ENCODE peak calls at places on chromosomes 3 and 15, in eight cellular contexts. One of them, this sample, is unnamed.

GRCh38 chr3:28836199-28836598 is 444.7 kb upstream of the RBMS3 start:
- DNase-seq in body of pancreas: no peak
- DNase-seq in OCI-LY7: no peak
- DNase-seq in psoas muscle: no peak
- DNase-seq in fibroblast of lung: no peak
- DNase-seq in lower lobe of right lung: no peak
- DNase-seq in GM23248: peak; percentile 21
- DNase-seq in heart left ventricle: no peak
- DNase-seq in this sample: no peak

GRCh38 chr3:9778102-9778501 is 8.4 kb upstream of the CAMK1 start:
- DNase-seq in body of pancreas: no peak
- DNase-seq in OCI-LY7: no peak
- DNase-seq in psoas muscle: peak; percentile 47
- DNase-seq in fibroblast of lung: peak; percentile 52
- DNase-seq in lower lobe of right lung: no peak
- DNase-seq in GM23248: peak; percentile 95
- DNase-seq in heart left ventricle: no peak
- DNase-seq in this sample: no peak

GRCh38 chr3:143302638-143303171 is 183.1 kb downstream of the CHST2 start:
- DNase-seq in body of pancreas: peak; percentile 13
- DNase-seq in OCI-LY7: no peak
- DNase-seq in psoas muscle: peak; percentile 41
- DNase-seq in fibroblast of lung: peak; percentile 81
- DNase-seq in lower lobe of right lung: peak; percentile 48
- DNase-seq in GM23248: peak; percentile 91
- DNase-seq in heart left ventricle: peak; percentile 74
- DNase-seq in this sample: no peak

GRCh38 chr3:134937256-134938023 is 142.4 kb downstream of the EPHB1 start:
- DNase-seq in body of pancreas: no peak
- DNase-seq in OCI-LY7: no peak
- DNase-seq in psoas muscle: no peak
- DNase-seq in fibroblast of lung: no peak
- DNase-seq in lower lobe of right lung: no peak
- DNase-seq in GM23248: no peak
- DNase-seq in heart left ventricle: peak; percentile 15
- DNase-seq in this sample: no peak

GRCh38 chr3:66812126-66812525 is 186.0 kb upstream of the KBTBD8 start:
- DNase-seq in body of pancreas: no peak
- DNase-seq in OCI-LY7: no peak
- DNase-seq in psoas muscle: no peak
- DNase-seq in fibroblast of lung: peak; percentile 62
- DNase-seq in lower lobe of right lung: no peak
- DNase-seq in GM23248: no peak
- DNase-seq in heart left ventricle: no peak
- DNase-seq in this sample: no peak

GRCh38 chr3:28139288-28139687 is 102.1 kb upstream of the CMC1 start:
- DNase-seq in body of pancreas: peak; percentile 44
- DNase-seq in OCI-LY7: no peak
- DNase-seq in psoas muscle: no peak
- DNase-seq in fibroblast of lung: peak; percentile 69
- DNase-seq in lower lobe of right lung: no peak
- DNase-seq in GM23248: no peak
- DNase-seq in heart left ventricle: no peak
- DNase-seq in this sample: no peak

GRCh38 chr15:92421980-92422379 is 28.3 kb downstream of the ST8SIA2 start:
- DNase-seq in body of pancreas: no peak
- DNase-seq in OCI-LY7: no peak
- DNase-seq in psoas muscle: no peak
- DNase-seq in fibroblast of lung: peak; percentile 52
- DNase-seq in lower lobe of right lung: no peak
- DNase-seq in GM23248: peak; percentile 31
- DNase-seq in heart left ventricle: no peak
- DNase-seq in this sample: no peak

GRCh38 chr15:98855815-98856539 is 151.6 kb downstream of the PGPEP1L start:
- DNase-seq in body of pancreas: no peak
- DNase-seq in OCI-LY7: no peak
- DNase-seq in psoas muscle: no peak
- DNase-seq in fibroblast of lung: no peak
- DNase-seq in lower lobe of right lung: no peak
- DNase-seq in GM23248: no peak
- DNase-seq in heart left ventricle: no peak
- DNase-seq in this sample: no peak

GRCh38 chr3:195770081-195770840 is 41.5 kb downstream of the MUC4 start:
- DNase-seq in body of pancreas: no peak
- DNase-seq in OCI-LY7: no peak
- DNase-seq in psoas muscle: no peak
- DNase-seq in fibroblast of lung: no peak
- DNase-seq in lower lobe of right lung: no peak
- DNase-seq in GM23248: no peak
- DNase-seq in heart left ventricle: no peak
- DNase-seq in this sample: no peak

GRCh38 chr15:97502038-97502437 is 458.5 kb upstream of the ARRDC4 start:
- DNase-seq in body of pancreas: no peak
- DNase-seq in OCI-LY7: no peak
- DNase-seq in psoas muscle: no peak
- DNase-seq in fibroblast of lung: peak; percentile 27
- DNase-seq in lower lobe of right lung: no peak
- DNase-seq in GM23248: no peak
- DNase-seq in heart left ventricle: no peak
- DNase-seq in this sample: no peak

GRCh38 chr15:78075490-78076230 is 1.9 kb downstream of the TBC1D2B start:
- DNase-seq in body of pancreas: peak; percentile 74
- DNase-seq in OCI-LY7: no peak
- DNase-seq in psoas muscle: no peak
- DNase-seq in fibroblast of lung: peak; percentile 90
- DNase-seq in lower lobe of right lung: no peak
- DNase-seq in GM23248: peak; percentile 91
- DNase-seq in heart left ventricle: peak; percentile 46
- DNase-seq in this sample: no peak

GRCh38 chr3:12185172-12185710 is 26.5 kb upstream of the TIMP4 start:
- DNase-seq in body of pancreas: no peak
- DNase-seq in OCI-LY7: no peak
- DNase-seq in psoas muscle: no peak
- DNase-seq in fibroblast of lung: no peak
- DNase-seq in lower lobe of right lung: no peak
- DNase-seq in GM23248: no peak
- DNase-seq in heart left ventricle: no peak
- DNase-seq in this sample: no peak

GRCh38 chr3:136332776-136333175 is 82.6 kb downstream of the PCCB start:
- DNase-seq in body of pancreas: no peak
- DNase-seq in OCI-LY7: no peak
- DNase-seq in psoas muscle: no peak
- DNase-seq in fibroblast of lung: peak; percentile 73
- DNase-seq in lower lobe of right lung: no peak
- DNase-seq in GM23248: peak; percentile 88
- DNase-seq in heart left ventricle: no peak
- DNase-seq in this sample: no peak

GRCh38 chr3:46110701-46111493 is 83.6 kb upstream of the XCR1 start:
- DNase-seq in body of pancreas: no peak
- DNase-seq in OCI-LY7: no peak
- DNase-seq in psoas muscle: no peak
- DNase-seq in fibroblast of lung: peak; percentile 97
- DNase-seq in lower lobe of right lung: no peak
- DNase-seq in GM23248: peak; percentile 66
- DNase-seq in heart left ventricle: no peak
- DNase-seq in this sample: no peak

GRCh38 chr3:119085070-119085439 is 50.4 kb upstream of the IGSF11 start:
- DNase-seq in body of pancreas: no peak
- DNase-seq in OCI-LY7: no peak
- DNase-seq in psoas muscle: no peak
- DNase-seq in fibroblast of lung: no peak
- DNase-seq in lower lobe of right lung: no peak
- DNase-seq in GM23248: no peak
- DNase-seq in heart left ventricle: no peak
- DNase-seq in this sample: no peak

GRCh38 chr3:174951498-174951897 is 92.4 kb downstream of the NAALADL2 start:
- DNase-seq in body of pancreas: no peak
- DNase-seq in OCI-LY7: no peak
- DNase-seq in psoas muscle: no peak
- DNase-seq in fibroblast of lung: no peak
- DNase-seq in lower lobe of right lung: no peak
- DNase-seq in GM23248: no peak
- DNase-seq in heart left ventricle: no peak
- DNase-seq in this sample: no peak

GRCh38 chr3:174953068-174953467 is 93.9 kb downstream of the NAALADL2 start:
- DNase-seq in body of pancreas: no peak
- DNase-seq in OCI-LY7: no peak
- DNase-seq in psoas muscle: no peak
- DNase-seq in fibroblast of lung: no peak
- DNase-seq in lower lobe of right lung: no peak
- DNase-seq in GM23248: no peak
- DNase-seq in heart left ventricle: no peak
- DNase-seq in this sample: no peak

GRCh38 chr3:174955513-174956001 is 96.4 kb downstream of the NAALADL2 start:
- DNase-seq in body of pancreas: no peak
- DNase-seq in OCI-LY7: no peak
- DNase-seq in psoas muscle: no peak
- DNase-seq in fibroblast of lung: no peak
- DNase-seq in lower lobe of right lung: no peak
- DNase-seq in GM23248: peak; percentile 64
- DNase-seq in heart left ventricle: no peak
- DNase-seq in this sample: no peak

GRCh38 chr3:174949523-174949922 is 90.4 kb downstream of the NAALADL2 start:
- DNase-seq in body of pancreas: no peak
- DNase-seq in OCI-LY7: no peak
- DNase-seq in psoas muscle: no peak
- DNase-seq in fibroblast of lung: peak; percentile 99
- DNase-seq in lower lobe of right lung: no peak
- DNase-seq in GM23248: peak; percentile 91
- DNase-seq in heart left ventricle: no peak
- DNase-seq in this sample: no peak

GRCh38 chr3:174951023-174951422 is 91.9 kb downstream of the NAALADL2 start:
- DNase-seq in body of pancreas: no peak
- DNase-seq in OCI-LY7: no peak
- DNase-seq in psoas muscle: no peak
- DNase-seq in fibroblast of lung: peak; percentile 68
- DNase-seq in lower lobe of right lung: no peak
- DNase-seq in GM23248: peak; percentile 78
- DNase-seq in heart left ventricle: no peak
- DNase-seq in this sample: no peak
- H3K27ac ChIP-seq in body of pancreas: no peak overlapping the region
- H3K27ac ChIP-seq in OCI-LY7: no peak overlapping the region
- H3K27ac ChIP-seq in psoas muscle: no peak overlapping the region
- H3K27ac ChIP-seq in fibroblast of lung: peak overlapping the region; percentile 78
- H3K27ac ChIP-seq in lower lobe of right lung: no peak overlapping the region
- H3K27ac ChIP-seq in GM23248: peak overlapping the region; percentile 93
- H3K27ac ChIP-seq in heart left ventricle: no peak overlapping the region
- H3K27ac ChIP-seq in this sample: no peak overlapping the region

GRCh38 chr15:95202569-95203349 is 971.4 kb downstream of the MCTP2 start:
- DNase-seq in body of pancreas: no peak
- DNase-seq in OCI-LY7: no peak
- DNase-seq in psoas muscle: no peak
- DNase-seq in fibroblast of lung: peak; percentile 20
- DNase-seq in lower lobe of right lung: no peak
- DNase-seq in GM23248: peak; percentile 29
- DNase-seq in heart left ventricle: no peak
- DNase-seq in this sample: no peak

GRCh38 chr15:95208071-95208470 is 976.7 kb downstream of the MCTP2 start:
- DNase-seq in body of pancreas: no peak
- DNase-seq in OCI-LY7: no peak
- DNase-seq in psoas muscle: no peak
- DNase-seq in fibroblast of lung: no peak
- DNase-seq in lower lobe of right lung: no peak
- DNase-seq in GM23248: no peak
- DNase-seq in heart left ventricle: no peak
- DNase-seq in this sample: no peak

GRCh38 chr15:95210436-95210981 is 979.1 kb downstream of the MCTP2 start:
- DNase-seq in body of pancreas: no peak
- DNase-seq in OCI-LY7: no peak
- DNase-seq in psoas muscle: no peak
- DNase-seq in fibroblast of lung: no peak
- DNase-seq in lower lobe of right lung: no peak
- DNase-seq in GM23248: no peak
- DNase-seq in heart left ventricle: no peak
- DNase-seq in this sample: no peak

GRCh38 chr15:95208988-95209387 is 977.6 kb downstream of the MCTP2 start:
- DNase-seq in body of pancreas: no peak
- DNase-seq in OCI-LY7: no peak
- DNase-seq in psoas muscle: no peak
- DNase-seq in fibroblast of lung: peak; percentile 2
- DNase-seq in lower lobe of right lung: no peak
- DNase-seq in GM23248: peak; percentile 28
- DNase-seq in heart left ventricle: no peak
- DNase-seq in this sample: no peak

DNA sequence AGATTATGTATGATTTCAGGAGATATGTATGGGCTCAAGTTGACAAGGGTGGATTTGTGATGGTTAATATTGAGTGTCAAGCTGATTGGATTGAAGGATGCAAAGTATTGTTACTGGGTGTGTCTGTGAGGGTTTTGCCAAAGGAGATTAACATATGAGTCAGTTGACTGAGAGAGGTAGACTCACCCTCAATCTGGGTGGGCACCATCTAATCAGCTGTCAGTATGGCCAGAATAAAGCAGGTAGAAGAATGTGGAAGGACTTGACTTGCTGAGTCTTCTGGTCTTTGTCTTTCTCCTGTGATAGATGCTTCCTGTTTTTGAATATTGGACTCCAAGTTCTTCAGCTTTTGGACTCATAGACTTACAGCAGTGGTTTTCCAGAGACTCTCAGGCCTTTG is 973.7 kb downstream of the MCTP2 start:
- DNase-seq in body of pancreas: no peak
- DNase-seq in OCI-LY7: no peak
- DNase-seq in psoas muscle: no peak
- DNase-seq in fibroblast of lung: no peak
- DNase-seq in lower lobe of right lung: no peak
- DNase-seq in GM23248: no peak
- DNase-seq in heart left ventricle: no peak
- DNase-seq in this sample: no peak
- H3K9me3 ChIP-seq in body of pancreas: no peaks in the 10 kb centered on the region
- H3K9me3 ChIP-seq in OCI-LY7: no peaks in the 10 kb centered on the region
- H3K9me3 ChIP-seq in psoas muscle: no peaks in the 10 kb centered on the region
- H3K9me3 ChIP-seq in fibroblast of lung: no peaks in the 10 kb centered on the region
- H3K9me3 ChIP-seq in lower lobe of right lung: no peaks in the 10 kb centered on the region
- H3K9me3 ChIP-seq in GM23248: no peaks in the 10 kb centered on the region
- H3K9me3 ChIP-seq in heart left ventricle: no peaks in the 10 kb centered on the region
- H3K9me3 ChIP-seq in this sample: no peaks in the 10 kb centered on the region

GRCh38 chr3:172309059-172309458 is 139.2 kb downstream of the GHSR start:
- DNase-seq in body of pancreas: no peak
- DNase-seq in OCI-LY7: no peak
- DNase-seq in psoas muscle: no peak
- DNase-seq in fibroblast of lung: no peak
- DNase-seq in lower lobe of right lung: no peak
- DNase-seq in GM23248: no peak
- DNase-seq in heart left ventricle: no peak
- DNase-seq in this sample: no peak
- H3K36me3 ChIP-seq in body of pancreas: no peaks in the 10 kb centered on the region
- H3K36me3 ChIP-seq in OCI-LY7: no peaks in the 10 kb centered on the region
- H3K36me3 ChIP-seq in psoas muscle: peaks cover 66% of the 10 kb centered on the region
- H3K36me3 ChIP-seq in fibroblast of lung: peaks cover 6% of the 10 kb centered on the region
- H3K36me3 ChIP-seq in lower lobe of right lung: peaks cover 62% of the 10 kb centered on the region
- H3K36me3 ChIP-seq in GM23248: peaks cover 68% of the 10 kb centered on the region
- H3K36me3 ChIP-seq in heart left ventricle: peaks cover 85% of the 10 kb centered on the region
- H3K36me3 ChIP-seq in this sample: peaks cover 15% of the 10 kb centered on the region

GRCh38 chr3:99950921-99951320 is 133.3 kb downstream of the CMSS1 start:
- DNase-seq in body of pancreas: peak; percentile 12
- DNase-seq in OCI-LY7: no peak
- DNase-seq in psoas muscle: no peak
- DNase-seq in fibroblast of lung: no peak
- DNase-seq in lower lobe of right lung: no peak
- DNase-seq in GM23248: no peak
- DNase-seq in heart left ventricle: no peak
- DNase-seq in this sample: no peak
- H3K27ac ChIP-seq in body of pancreas: no peak overlapping the region
- H3K27ac ChIP-seq in OCI-LY7: no peak overlapping the region
- H3K27ac ChIP-seq in psoas muscle: peak overlapping the region; percentile 66
- H3K27ac ChIP-seq in fibroblast of lung: no peak overlapping the region
- H3K27ac ChIP-seq in lower lobe of right lung: no peak overlapping the region
- H3K27ac ChIP-seq in GM23248: no peak overlapping the region
- H3K27ac ChIP-seq in heart left ventricle: no peak overlapping the region
- H3K27ac ChIP-seq in this sample: no peak overlapping the region